ENCODE peak calls at places on chromosomes 5 and 9, in nine cellular contexts. D is CD8-positive, alpha-beta T cell; L is prostate gland; U is CD4-positive, alpha-beta memory T cell; Q is right atrium auricular region; P is stomach; I is upper lobe of right lung; Y is tibial nerve; T is iPS DF 6.9. F is an unnamed sample.

GRCh38 chr9:81389569-81389993 is 299.8 kb downstream of the TLE1 start:
- DNase-seq in D (no peak), L (no peak), U (no peak), Q (peak; percentile 67), P (no peak), I (no peak), Y (no peak), T (no peak), F (no peak)

GRCh38 chr5:121503111-121503840 is 348.4 kb upstream of the FTMT start:
- DNase-seq in D (no peak), L (peak; percentile 36), U (no peak), Q (peak; percentile 60), P (peak; percentile 29), I (no peak), Y (peak; percentile 30), T (peak; percentile 35), F (no peak)

GRCh38 chr5:132656774-132657355 is 1.1 kb upstream of the IL13 start:
- DNase-seq in D (no peak), L (no peak), U (no peak), Q (no peak), P (peak; percentile 18), I (no peak), Y (no peak), T (no peak), F (no peak)

GRCh38 chr9:38160613-38161215 is 91.7 kb upstream of the SHB start:
- DNase-seq in D (peak; percentile 48), L (no peak), U (no peak), Q (peak; percentile 68), P (peak; percentile 77), I (no peak), Y (no peak), T (peak; percentile 41), F (no peak)

GRCh38 chr5:143596500-143596820 is 193.0 kb upstream of the NR3C1 start:
- DNase-seq in D (no peak), L (no peak), U (no peak), Q (no peak), P (no peak), I (no peak), Y (no peak), T (no peak), F (no peak)

GRCh38 chr5:62616615-62617277 is 38.1 kb downstream of the LRRC70 start:
- DNase-seq in D (no peak), L (no peak), U (no peak), Q (no peak), P (no peak), I (no peak), Y (no peak), T (no peak), F (no peak)

GRCh38 chr5:181047921-181048320 is 7.9 kb downstream of the BTNL9 start:
- DNase-seq in D (no peak), L (no peak), U (no peak), Q (peak; percentile 48), P (no peak), I (no peak), Y (no peak), T (no peak), F (no peak)

GRCh38 chr5:131382407-131383395 is 118.8 kb downstream of the CDC42SE2 start:
- DNase-seq in D (peak; percentile 39), L (no peak), U (peak; percentile 81), Q (no peak), P (no peak), I (no peak), Y (no peak), T (peak; percentile 47), F (no peak)

GRCh38 chr5:127549551-127549950 is 32.1 kb downstream of the PRRC1 start:
- DNase-seq in D (no peak), L (peak; percentile 29), U (no peak), Q (no peak), P (no peak), I (no peak), Y (no peak), T (no peak), F (no peak)

GRCh38 chr9:13568851-13569618 is 289.5 kb upstream of the MPDZ start:
- DNase-seq in D (no peak), L (no peak), U (no peak), Q (no peak), P (no peak), I (no peak), Y (no peak), T (no peak), F (no peak)

GRCh38 chr9:114552716-114553115 is 34.9 kb upstream of the ATP6V1G1 start:
- DNase-seq in D (no peak), L (no peak), U (no peak), Q (no peak), P (no peak), I (no peak), Y (no peak), T (no peak), F (no peak)

GRCh38 chr9:110283736-110284135 is 27.4 kb upstream of the TXN start:
- DNase-seq in D (no peak), L (no peak), U (no peak), Q (no peak), P (no peak), I (no peak), Y (no peak), T (no peak), F (no peak)

GRCh38 chr9:124357591-124358361 is 57.5 kb downstream of the PSMB7 start:
- DNase-seq in D (no peak), L (no peak), U (no peak), Q (no peak), P (peak; percentile 8), I (no peak), Y (no peak), T (no peak), F (no peak)

GRCh38 chr9:23394189-23394588 is 431.9 kb downstream of the ELAVL2 start:
- DNase-seq in D (no peak), L (no peak), U (no peak), Q (no peak), P (no peak), I (no peak), Y (no peak), T (no peak), F (no peak)

GRCh38 chr9:127144670-127145458 is 22.4 kb upstream of the ANGPTL2 start:
- DNase-seq in D (no peak), L (no peak), U (no peak), Q (peak; percentile 84), P (no peak), I (peak; percentile 42), Y (no peak), T (no peak), F (peak; percentile 56)

GRCh38 chr9:107530682-107531081 is 41.1 kb upstream of the KLF4 start:
- DNase-seq in D (no peak), L (no peak), U (no peak), Q (no peak), P (no peak), I (no peak), Y (no peak), T (no peak), F (no peak)
- H3K27me3 ChIP-seq in D (no peaks in the 10 kb centered on the region), L (no peaks in the 10 kb centered on the region), U (no peaks in the 10 kb centered on the region), Q (no peaks in the 10 kb centered on the region), P (no peaks in the 10 kb centered on the region), I (no peaks in the 10 kb centered on the region), Y (no peaks in the 10 kb centered on the region), T (no peaks in the 10 kb centered on the region), F (no peaks in the 10 kb centered on the region)

GRCh38 chr5:65924366-65925093 is 1.8 kb upstream of the ERBIN start:
- DNase-seq in D (no peak), L (no peak), U (no peak), Q (no peak), P (no peak), I (no peak), Y (no peak), T (no peak), F (no peak)
- H3K27me3 ChIP-seq in D (no peaks in the 10 kb centered on the region), L (no peaks in the 10 kb centered on the region), U (no peaks in the 10 kb centered on the region), Q (no peaks in the 10 kb centered on the region), P (no peaks in the 10 kb centered on the region), I (no peaks in the 10 kb centered on the region), Y (no peaks in the 10 kb centered on the region), T (peaks cover 2% of the 10 kb centered on the region), F (no peaks in the 10 kb centered on the region)

GRCh38 chr9:136743639-136744211 is 985 bp upstream of the LCN10 start:
- DNase-seq in D (no peak), L (no peak), U (peak; percentile 28), Q (no peak), P (no peak), I (no peak), Y (no peak), T (no peak), F (no peak)
- H3K27me3 ChIP-seq in D (no peaks in the 10 kb centered on the region), L (peaks cover 11% of the 10 kb centered on the region), U (no peaks in the 10 kb centered on the region), Q (no peaks in the 10 kb centered on the region), P (peaks cover 65% of the 10 kb centered on the region), I (peaks cover 31% of the 10 kb centered on the region), Y (no peaks in the 10 kb centered on the region), T (no peaks in the 10 kb centered on the region), F (peaks cover 10% of the 10 kb centered on the region)

DNA sequence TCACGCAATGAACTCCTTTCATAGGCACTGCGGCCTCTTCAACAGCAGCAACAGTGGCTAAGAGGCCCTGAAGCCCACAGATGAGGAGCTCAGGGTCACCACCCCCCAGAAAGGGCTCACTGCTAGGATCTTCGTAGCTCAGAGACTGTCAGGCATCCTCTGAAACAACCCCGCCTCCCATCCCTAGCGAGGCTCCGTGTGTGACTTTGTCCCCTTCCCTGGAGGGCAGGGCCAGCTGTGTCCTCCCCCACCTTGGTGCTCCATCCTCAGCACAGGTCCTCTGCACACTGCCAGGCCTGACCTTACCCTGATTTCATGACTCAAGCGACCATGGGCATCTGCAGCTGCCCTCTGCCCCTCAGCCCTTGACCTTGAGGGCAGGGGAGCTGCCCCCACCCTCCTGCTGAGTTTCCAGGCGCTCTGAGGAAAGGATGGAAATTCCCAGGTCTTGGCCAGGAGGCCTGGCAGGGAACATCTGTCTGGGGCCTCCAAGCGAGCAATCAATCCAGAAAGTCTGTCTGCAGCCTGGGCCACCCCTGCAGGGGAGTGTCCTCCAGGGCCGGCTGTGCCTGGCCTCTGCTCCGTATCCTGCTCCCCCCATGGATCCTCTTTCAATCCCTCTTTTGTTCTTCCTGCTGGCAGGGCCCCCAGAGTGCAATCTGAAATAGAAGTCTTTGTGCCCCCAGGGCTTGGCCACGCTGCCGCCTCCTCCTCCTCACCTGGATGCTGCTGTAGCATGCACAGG is 6.8 kb upstream of the IRX4 start:
- DNase-seq in D (no peak), L (no peak), U (no peak), Q (no peak), P (no peak), I (no peak), Y (no peak), T (no peak), F (no peak)
- H3K27me3 ChIP-seq in D (no peaks in the 10 kb centered on the region), L (peaks cover 5% of the 10 kb centered on the region), U (peaks cover under 1% of the 10 kb centered on the region), Q (peaks cover 8% of the 10 kb centered on the region), P (peaks cover 98% of the 10 kb centered on the region), I (peaks cover 77% of the 10 kb centered on the region), Y (no peaks in the 10 kb centered on the region), T (peaks cover 31% of the 10 kb centered on the region), F (peaks cover 18% of the 10 kb centered on the region)